ENCODE peak calls at places on chromosomes 13 and 19, in six cellular contexts. G is K562, V is HepG2, X is H1, O is GM12878, A is GM12891. T is an unnamed sample.

GRCh38 chr13:33197551-33197971 is 88.0 kb downstream of the STARD13 start:
- DNase-seq in G (no peak), V (no peak), X (no peak), O (no peak), A (no peak), T (no peak)

GRCh38 chr19:9856609-9857008 is 21.5 kb downstream of the PIN1 start:
- DNase-seq in G (no peak), V (no peak), X (no peak), O (no peak), A (no peak), T (no peak)

GRCh38 chr19:15316498-15316897 is 15.8 kb downstream of the BRD4 start:
- DNase-seq in G (no peak), V (no peak), X (no peak), O (peak), A (no peak), T (no peak)

GRCh38 chr13:62320129-62320724 is 904.6 kb upstream of the PCDH20 start:
- DNase-seq in G (no peak), V (peak), X (no peak), O (peak), A (no peak), T (no peak)

GRCh38 chr19:6556480-6556879 is 25.7 kb downstream of the TNFSF9 start:
- DNase-seq in G (no peak), V (no peak), X (no peak), O (peak), A (no peak), T (no peak)

GRCh38 chr19:47848871-47849473 is 10.1 kb upstream of the TPRX2 start:
- DNase-seq in G (peak), V (peak), X (peak), O (no peak), A (no peak), T (no peak)

GRCh38 chr13:23751195-23751594 is 138.0 kb downstream of the MIPEP start:
- DNase-seq in G (no peak), V (peak), X (no peak), O (peak), A (no peak), T (no peak)

GRCh38 chr19:19434483-19435045 is 29.1 kb downstream of the GATAD2A start:
- DNase-seq in G (no peak), V (no peak), X (no peak), O (no peak), A (no peak), T (no peak)

GRCh38 chr19:53333071-53333465 is 481 bp upstream of the ZNF845 start:
- DNase-seq in G (no peak), V (no peak), X (no peak), O (no peak), A (no peak), T (no peak)

GRCh38 chr13:102703721-102704035 is 8.8 kb upstream of the METTL21C start:
- DNase-seq in G (no peak), V (no peak), X (no peak), O (no peak), A (no peak), T (no peak)

GRCh38 chr19:30267332-30267731 is 104.9 kb upstream of the ZNF536 start:
- DNase-seq in G (no peak), V (no peak), X (no peak), O (no peak), A (no peak), T (no peak)

GRCh38 chr13:99124695-99125334 is 75.8 kb upstream of the UBAC2 start:
- DNase-seq in G (peak), V (no peak), X (no peak), O (peak), A (peak), T (no peak)

GRCh38 chr13:45224181-45224580 is 23.3 kb upstream of the KCTD4 start:
- DNase-seq in G (no peak), V (no peak), X (no peak), O (no peak), A (no peak), T (no peak)

GRCh38 chr13:30020726-30021312 is 170.4 kb upstream of the UBL3 start:
- DNase-seq in G (no peak), V (no peak), X (no peak), O (no peak), A (no peak), T (no peak)

GRCh38 chr13:51643882-51644281 is 59.6 kb downstream of the WDFY2 start:
- DNase-seq in G (no peak), V (peak), X (no peak), O (no peak), A (no peak), T (no peak)

GRCh38 chr13:45194081-45194939 is 6.5 kb downstream of the KCTD4 start:
- DNase-seq in G (no peak), V (no peak), X (peak), O (no peak), A (no peak), T (no peak)

GRCh38 chr13:61029064-61029463 is 386.6 kb downstream of the PCDH20 start:
- DNase-seq in G (no peak), V (no peak), X (no peak), O (no peak), A (no peak), T (no peak)

GRCh38 chr13:93723316-93723715 is 496.7 kb downstream of the GPC6 start:
- DNase-seq in G (no peak), V (no peak), X (no peak), O (no peak), A (no peak), T (no peak)

GRCh38 chr13:50484472-50485113 is 358.9 kb downstream of the DLEU7 start:
- DNase-seq in G (no peak), V (no peak), X (no peak), O (no peak), A (no peak), T (no peak)

GRCh38 chr19:46478356-46478986 is 7.1 kb upstream of the PNMA8A start:
- DNase-seq in G (peak), V (no peak), X (no peak), O (no peak), A (no peak), T (no peak)

GRCh38 chr13:67230774-67231480 is 791 bp upstream of the PCDH9 start:
- DNase-seq in G (peak), V (peak), X (peak), O (no peak), A (no peak), T (peak)

GRCh38 chr13:110662105-110662504 is 43.8 kb downstream of the CARS2 start:
- DNase-seq in G (no peak), V (no peak), X (no peak), O (no peak), A (no peak), T (no peak)

GRCh38 chr13:20769834-20770233 is 3.9 kb downstream of the EEF1AKMT1 start:
- DNase-seq in G (no peak), V (no peak), X (no peak), O (no peak), A (no peak), T (no peak)

GRCh38 chr13:31394491-31394890 is 194.7 kb downstream of the B3GLCT start:
- DNase-seq in G (no peak), V (no peak), X (no peak), O (no peak), A (no peak), T (no peak)

GRCh38 chr13:27461940-27462584 is 11.7 kb upstream of the MTIF3 start:
- DNase-seq in G (no peak), V (no peak), X (no peak), O (no peak), A (no peak), T (no peak)

GRCh38 chr13:26993780-26994179 is 177.8 kb downstream of the USP12 start:
- DNase-seq in G (no peak), V (no peak), X (no peak), O (no peak), A (no peak), T (no peak)

GRCh38 chr13:32503727-32504126 is 34.9 kb downstream of the N4BP2L2 start:
- DNase-seq in G (no peak), V (peak), X (no peak), O (no peak), A (no peak), T (no peak)

GRCh38 chr19:55165952-55166529 is 372 bp downstream of the DNAAF3 start:
- DNase-seq in G (peak), V (peak), X (no peak), O (no peak), A (no peak), T (no peak)

GRCh38 chr13:39254606-39255005 is 216.3 kb downstream of the NHLRC3 start:
- DNase-seq in G (no peak), V (no peak), X (no peak), O (no peak), A (no peak), T (no peak)

GRCh38 chr19:13277104-13277809 is 127.0 kb downstream of the IER2 start:
- DNase-seq in G (peak), V (peak), X (no peak), O (peak), A (peak), T (peak)

GRCh38 chr13:33217256-33217655 is 68.3 kb downstream of the STARD13 start:
- DNase-seq in G (no peak), V (no peak), X (no peak), O (no peak), A (no peak), T (no peak)

GRCh38 chr19:33675501-33676124 is 53.9 kb downstream of the CHST8 start:
- DNase-seq in G (no peak), V (no peak), X (no peak), O (no peak), A (no peak), T (no peak)

GRCh38 chr13:30341815-30342570 is 34.6 kb upstream of the KATNAL1 start:
- DNase-seq in G (no peak), V (no peak), X (no peak), O (no peak), A (no peak), T (no peak)

GRCh38 chr19:6772028-6772865 is at the start of gene VAV1:
- DNase-seq in G (peak), V (no peak), X (no peak), O (peak), A (peak), T (peak)

GRCh38 chr19:6613711-6614110 is 22.8 kb upstream of the CD70 start:
- DNase-seq in G (no peak), V (no peak), X (no peak), O (no peak), A (no peak), T (no peak)

GRCh38 chr19:38868551-38868950 is 9.5 kb downstream of the RINL start:
- DNase-seq in G (no peak), V (no peak), X (no peak), O (no peak), A (no peak), T (no peak)

GRCh38 chr19:45955905-45956608 is 17.6 kb downstream of the NOVA2 start:
- DNase-seq in G (no peak), V (peak), X (no peak), O (no peak), A (no peak), T (no peak)

GRCh38 chr13:50228527-50228926 is 213.3 kb downstream of the KCNRG start:
- DNase-seq in G (no peak), V (no peak), X (no peak), O (no peak), A (no peak), T (no peak)

GRCh38 chr19:13001502-13002388 is 6.5 kb downstream of the NFIX start:
- DNase-seq in G (no peak), V (no peak), X (no peak), O (no peak), A (no peak), T (no peak)

GRCh38 chr19:47438793-47439220 is 19.5 kb upstream of the MEIS3 start:
- DNase-seq in G (no peak), V (no peak), X (no peak), O (no peak), A (no peak), T (no peak)

GRCh38 chr19:17160908-17161307 is 54.2 kb upstream of the USE1 start:
- DNase-seq in G (no peak), V (no peak), X (no peak), O (no peak), A (no peak), T (no peak)

GRCh38 chr19:17159466-17160393 is 55.4 kb upstream of the USE1 start:
- DNase-seq in G (no peak), V (peak), X (peak), O (no peak), A (no peak), T (no peak)

GRCh38 chr19:17163652-17164051 is 51.5 kb upstream of the USE1 start:
- DNase-seq in G (no peak), V (no peak), X (no peak), O (no peak), A (no peak), T (no peak)

GRCh38 chr19:17164644-17165043 is 50.5 kb upstream of the USE1 start:
- DNase-seq in G (no peak), V (no peak), X (no peak), O (no peak), A (no peak), T (no peak)

DNA sequence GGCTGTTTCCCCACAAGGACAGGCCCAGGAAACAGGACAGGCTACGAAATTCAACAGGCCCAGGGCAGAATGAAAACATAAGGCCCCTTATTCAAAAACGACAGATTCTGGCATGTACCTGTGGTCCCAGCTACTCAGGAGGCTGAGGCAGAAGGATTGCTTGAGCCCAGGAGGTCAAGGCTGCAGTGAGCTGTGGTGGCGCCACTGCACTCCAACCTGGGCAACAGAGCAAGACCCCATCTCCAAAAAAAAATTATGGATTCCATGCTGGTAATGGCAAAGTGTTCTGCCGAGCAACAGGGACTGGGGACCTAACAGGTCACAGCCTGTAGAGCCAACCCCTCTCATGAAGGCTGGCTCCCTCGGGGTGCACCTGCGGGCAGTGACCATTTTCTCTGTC is 52.6 kb upstream of the USE1 start:
- DNase-seq in G (no peak), V (no peak), X (no peak), O (no peak), A (no peak), T (no peak)
- TF ChIP-seq POLR2A in G (no peak), V (no peak), X (no peak), O (no peak), A (no peak), T (no peak)

GRCh38 chr19:4139614-4140236 is 13.7 kb upstream of the CREB3L3 start:
- DNase-seq in G (peak), V (peak), X (peak), O (peak), A (peak), T (peak)
- TF ChIP-seq TAF1 in G (no peak), V (no peak), X (no peak), O (no peak), A (no peak), T (no peak)

GRCh38 chr13:112510002-112510780 is 77.8 kb downstream of the TUBGCP3 start:
- DNase-seq in G (peak), V (peak), X (peak), O (no peak), A (no peak), T (no peak)

GRCh38 chr13:112513761-112514160 is 74.2 kb downstream of the TUBGCP3 start:
- DNase-seq in G (no peak), V (no peak), X (no peak), O (no peak), A (no peak), T (no peak)

GRCh38 chr13:112506046-112506445 is 81.9 kb downstream of the TUBGCP3 start:
- DNase-seq in G (no peak), V (no peak), X (no peak), O (no peak), A (no peak), T (no peak)

GRCh38 chr13:112510987-112511715 is 76.8 kb downstream of the TUBGCP3 start:
- DNase-seq in G (no peak), V (no peak), X (no peak), O (no peak), A (no peak), T (no peak)

GRCh38 chr13:112509190-112509589 is 78.8 kb downstream of the TUBGCP3 start:
- DNase-seq in G (no peak), V (no peak), X (no peak), O (no peak), A (no peak), T (no peak)
- TF ChIP-seq POLR2A in G (no peak), V (no peak), X (no peak), O (no peak), A (no peak), T (no peak)

DNA sequence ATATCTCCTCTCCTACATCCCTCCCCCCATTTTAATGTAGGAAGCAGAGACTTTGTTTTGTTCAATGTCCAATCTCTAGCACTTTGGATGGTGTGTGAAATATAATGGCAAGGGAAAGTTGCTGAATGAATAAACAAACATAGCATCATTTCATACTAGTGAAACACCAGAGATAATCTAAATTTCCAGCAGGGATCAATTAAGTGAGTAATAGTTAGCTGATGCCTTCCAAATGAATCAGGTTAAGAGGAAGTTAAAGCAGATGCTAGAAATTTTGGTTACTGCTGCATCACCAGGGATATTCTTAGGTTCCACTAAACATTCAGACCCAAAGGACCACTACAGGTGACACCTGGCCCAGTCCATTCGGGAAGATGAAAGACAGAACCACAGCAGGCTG is 8.1 kb downstream of the MRPS31 start:
- DNase-seq in G (no peak), V (no peak), X (no peak), O (no peak), A (no peak), T (no peak)
- TF ChIP-seq TAF1 in G (no peak), V (no peak), X (no peak), O (no peak), A (no peak), T (no peak)

GRCh38 chr19:49340069-49340864 is 5.1 kb downstream of the CD37 start:
- DNase-seq in G (peak), V (peak), X (no peak), O (peak), A (peak), T (peak)

GRCh38 chr19:49338023-49338677 is 2.9 kb downstream of the CD37 start:
- DNase-seq in G (no peak), V (no peak), X (no peak), O (no peak), A (no peak), T (no peak)

GRCh38 chr19:49339364-49340068 is 4.3 kb downstream of the CD37 start:
- DNase-seq in G (peak), V (no peak), X (peak), O (no peak), A (no peak), T (no peak)

GRCh38 chr19:49337267-49338022 is 2.2 kb downstream of the CD37 start:
- DNase-seq in G (no peak), V (no peak), X (no peak), O (no peak), A (no peak), T (no peak)

GRCh38 chr19:49338691-49339363 is 3.6 kb downstream of the CD37 start:
- DNase-seq in G (peak), V (no peak), X (peak), O (no peak), A (no peak), T (no peak)
- TF ChIP-seq POLR2A in G (no peak), V (no peak), X (peak), O (peak), A (no peak), T (no peak)

GRCh38 chr19:1446713-1447564 is 3.0 kb upstream of the APC2 start:
- DNase-seq in G (peak), V (no peak), X (no peak), O (no peak), A (no peak), T (no peak)
- TF ChIP-seq TAF1 in G (no peak), V (no peak), X (no peak), O (no peak), A (no peak), T (no peak)

GRCh38 chr19:41263042-41263849 is 926 bp upstream of the HNRNPUL1 start:
- DNase-seq in G (peak), V (peak), X (no peak), O (peak), A (peak), T (peak)
- TF ChIP-seq POLR2A in G (peak), V (peak), X (no peak), O (peak), A (peak), T (peak)

DNA sequence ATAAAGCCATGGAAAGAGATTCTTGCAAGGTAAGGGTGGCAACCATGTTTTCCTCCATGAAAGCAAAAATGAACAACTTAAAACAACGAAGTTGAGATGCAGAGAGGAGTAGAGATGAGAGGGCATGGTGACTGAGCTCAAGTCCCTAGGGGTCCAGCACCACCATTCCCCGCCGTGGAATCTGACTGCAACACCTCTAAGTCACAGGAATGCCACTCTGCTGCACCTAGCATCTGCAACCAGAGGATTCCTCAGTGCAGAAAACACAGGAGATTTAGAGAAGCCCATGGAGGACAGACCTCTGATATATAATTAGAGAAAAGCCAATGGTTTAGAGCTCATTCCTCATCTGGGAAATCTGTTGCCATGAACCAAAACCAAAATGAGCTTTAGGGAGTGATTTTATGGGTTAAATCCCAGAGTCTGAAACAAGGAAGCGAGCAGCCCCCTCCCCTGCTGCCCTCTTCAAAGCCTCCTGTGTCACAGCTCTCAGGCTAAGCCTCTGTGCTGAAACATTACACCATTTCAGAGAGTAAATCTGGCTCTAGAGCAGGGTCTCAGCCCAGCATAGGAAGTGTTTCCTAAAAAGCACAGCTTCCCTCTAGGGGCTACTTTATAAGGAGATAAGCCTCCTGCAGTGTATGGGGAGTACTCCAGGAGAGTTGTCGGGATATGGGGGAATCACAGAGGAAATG is 1043.6 kb downstream of the UQCRFS1 start:
- DNase-seq in G (no peak), V (no peak), X (no peak), O (no peak), A (no peak), T (no peak)
- TF ChIP-seq TAF1 in G (no peak), V (no peak), X (no peak), O (no peak), A (no peak), T (no peak)